ENCODE peak calls at places on chromosomes 16 and 17, in seven cellular contexts. S is BJ; P is activated CD8-positive, alpha-beta memory T cell treated with anti-CD3 and anti-CD28 coated beads for 1 hour; J is HT-29; G is coronary artery; U is HTR-8/SVneo; X is HL-60. M is an unnamed sample.

GRCh38 chr16:2493608-2494007 is 18.7 kb downstream of the TBC1D24 start:
- DNase-seq in S (no peak), P (no peak), J (no peak), G (no peak), U (no peak), X (no peak), M (no peak)

GRCh38 chr16:4495766-4496165 is 19.6 kb downstream of the HMOX2 start:
- DNase-seq in S (no peak), P (no peak), J (no peak), G (no peak), U (no peak), X (no peak), M (no peak)

GRCh38 chr17:45940293-45940692 is 45.9 kb downstream of the MAPT start:
- DNase-seq in S (no peak), P (no peak), J (no peak), G (no peak), U (no peak), X (no peak), M (no peak)

GRCh38 chr16:77732241-77732946 is 10.1 kb downstream of the NUDT7 start:
- DNase-seq in S (no peak), P (no peak), J (no peak), G (no peak), U (no peak), X (peak; percentile 8), M (no peak)

GRCh38 chr17:19630651-19631050 is 17.9 kb upstream of the ALDH3A2 start:
- DNase-seq in S (no peak), P (no peak), J (no peak), G (no peak), U (no peak), X (no peak), M (no peak)

GRCh38 chr17:29390856-29391631 is 881 bp downstream of the TAOK1 start:
- DNase-seq in S (no peak), P (no peak), J (peak; percentile 40), G (no peak), U (no peak), X (peak; percentile 73), M (no peak)

GRCh38 chr17:52026075-52026474 is 132.4 kb downstream of the CA10 start:
- DNase-seq in S (no peak), P (no peak), J (no peak), G (no peak), U (no peak), X (no peak), M (no peak)

GRCh38 chr16:47660540-47660939 is 199.4 kb downstream of the PHKB start:
- DNase-seq in S (no peak), P (no peak), J (no peak), G (no peak), U (no peak), X (peak; percentile 3), M (no peak)

GRCh38 chr16:3642397-3643094 is 11.9 kb upstream of the DNASE1 start:
- DNase-seq in S (no peak), P (no peak), J (peak; percentile 89), G (no peak), U (no peak), X (no peak), M (peak; percentile 78)

GRCh38 chr17:19309701-19310100 is 52.8 kb downstream of the B9D1 start:
- DNase-seq in S (no peak), P (no peak), J (no peak), G (no peak), U (no peak), X (no peak), M (no peak)

GRCh38 chr17:45155483-45155882 is 6.2 kb upstream of the HEXIM2 start:
- DNase-seq in S (no peak), P (no peak), J (no peak), G (no peak), U (no peak), X (no peak), M (no peak)

M was measured in osteocyte.